ENCODE peak calls at places on chromosome 1, in four cellular contexts. O is IMR-90, B is MM.1S, L is GM20000. H is an unnamed sample.

GRCh38 chr1:28668191-28668955 is at the start of gene GMEB1:
- DNase-seq in B (peak; percentile 93), O (peak; percentile 77), L (peak; percentile 96), H (peak; percentile 96)

GRCh38 chr1:16141573-16142336 is 14.1 kb downstream of the EPHA2 start:
- DNase-seq in B (no peak), O (no peak), L (no peak), H (no peak)

GRCh38 chr1:234315588-234315987 is 57.7 kb upstream of the COA6 start:
- DNase-seq in L (no peak), O (no peak), B (no peak), H (no peak)

GRCh38 chr1:234765181-234765580 is 155.2 kb upstream of the IRF2BP2 start:
- DNase-seq in B (no peak), O (peak; percentile 63), L (no peak), H (no peak)

GRCh38 chr1:1433804-1434130 is 1.7 kb upstream of the VWA1 start:
- DNase-seq in B (no peak), L (no peak), O (peak; percentile 39), H (peak; percentile 46)

GRCh38 chr1:198096390-198096789 is 60.4 kb upstream of the NEK7 start:
- DNase-seq in O (peak; percentile 47), L (no peak), B (no peak), H (no peak)

GRCh38 chr1:29646161-29646775 is 409.9 kb downstream of the PTPRU start:
- DNase-seq in O (no peak), L (no peak), B (no peak), H (no peak)

GRCh38 chr1:10007161-10007560 is 10.1 kb downstream of the RBP7 start:
- DNase-seq in O (no peak), B (no peak), L (no peak), H (no peak)

GRCh38 chr1:26996024-26996423 is 2.5 kb downstream of the TRNP1 start:
- DNase-seq in B (no peak), L (no peak), O (peak; percentile 58), H (no peak)

GRCh38 chr1:7847599-7847998 is 5.3 kb downstream of the UTS2 start:
- DNase-seq in B (no peak), O (peak; percentile 93), L (no peak), H (no peak)

GRCh38 chr1:32954183-32954582 is 10.4 kb downstream of the RNF19B start:
- DNase-seq in O (no peak), L (no peak), B (no peak), H (no peak)

GRCh38 chr1:20454004-20454403 is 32.0 kb downstream of the CAMK2N1 start:
- DNase-seq in O (no peak), L (no peak), B (no peak), H (no peak)

GRCh38 chr1:117544509-117545109 is 61.2 kb upstream of the TENT5C start:
- DNase-seq in O (no peak), B (no peak), L (no peak), H (no peak)

GRCh38 chr1:26938659-26939025 is 17.1 kb downstream of the NUDC start:
- DNase-seq in O (no peak), B (no peak), L (no peak), H (no peak)

GRCh38 chr1:232416026-232416568 is 213.8 kb downstream of the SIPA1L2 start:
- DNase-seq in L (no peak), O (no peak), B (no peak), H (no peak)

GRCh38 chr1:6317101-6317760 is 56.3 kb upstream of the GPR153 start:
- DNase-seq in O (peak; percentile 38), B (no peak), L (no peak), H (no peak)

GRCh38 chr1:228735871-228736586 is 750 bp downstream of the RHOU start:
- DNase-seq in B (peak; percentile 58), O (peak; percentile 15), L (peak; percentile 37), H (no peak)

GRCh38 chr1:154765970-154766369 is 104.1 kb downstream of the KCNN3 start:
- DNase-seq in L (no peak), O (peak; percentile 34), B (peak; percentile 33), H (no peak)

GRCh38 chr1:44237721-44238457 is 24.6 kb downstream of the DMAP1 start:
- DNase-seq in L (peak; percentile 80), O (peak; percentile 25), B (no peak), H (peak; percentile 81)

GRCh38 chr1:158161458-158161857 is 19.2 kb upstream of the CD1D start:
- DNase-seq in O (no peak), L (no peak), B (no peak), H (no peak)

GRCh38 chr1:241828576-241828975 is 19.4 kb upstream of the EXO1 start:
- DNase-seq in B (no peak), O (peak; percentile 54), L (no peak), H (no peak)

GRCh38 chr1:43875327-43875726 is 58.3 kb upstream of the ARTN start:
- DNase-seq in B (no peak), L (no peak), O (no peak), H (no peak)

GRCh38 chr1:244335456-244335855 is 116.3 kb downstream of the ADSS2 start:
- DNase-seq in B (no peak), L (no peak), O (no peak), H (no peak)

GRCh38 chr1:17485280-17485679 is 45.8 kb upstream of the RCC2 start:
- DNase-seq in O (peak; percentile 10), L (no peak), B (peak; percentile 37), H (no peak)

GRCh38 chr1:19385236-19385635 is 73.1 kb downstream of the SLC66A1 start:
- DNase-seq in L (no peak), O (no peak), B (no peak), H (no peak)

GRCh38 chr1:232594768-232595698 is 34.9 kb downstream of the SIPA1L2 start:
- DNase-seq in L (no peak), O (no peak), B (no peak), H (no peak)

GRCh38 chr1:77438239-77438913 is 156.6 kb downstream of the AK5 start:
- DNase-seq in L (no peak), O (peak; percentile 79), B (peak; percentile 11), H (no peak)

GRCh38 chr1:240801445-240801844 is 189.5 kb upstream of the GREM2 start:
- DNase-seq in B (no peak), O (peak; percentile 65), L (no peak), H (no peak)

GRCh38 chr1:219778110-219778509 is 150.2 kb downstream of the SLC30A10 start:
- DNase-seq in B (no peak), O (no peak), L (no peak), H (no peak)

GRCh38 chr1:167328762-167329483 is 108.2 kb downstream of the POU2F1 start:
- DNase-seq in O (peak; percentile 0), B (peak; percentile 81), L (peak; percentile 54), H (peak; percentile 38)

GRCh38 chr1:172447641-172448040 is 3.8 kb upstream of the PIGC start:
- DNase-seq in B (no peak), L (no peak), O (no peak), H (no peak)

GRCh38 chr1:202135221-202135721 is 9.3 kb downstream of the ARL8A start:
- DNase-seq in O (peak; percentile 54), B (peak; percentile 71), L (peak; percentile 91), H (peak; percentile 93)

GRCh38 chr1:53541761-53542550 is 82.8 kb downstream of the DMRTB1 start:
- DNase-seq in L (no peak), B (peak; percentile 13), O (peak; percentile 90), H (no peak)

GRCh38 chr1:179090923-179091322 is 9.1 kb downstream of the TOR3A start:
- DNase-seq in B (no peak), L (no peak), O (no peak), H (no peak)
- TF ChIP-seq CTCF in B (no peak), L (no peak), O (no peak), H (no peak)

GRCh38 chr1:119919241-119919640 is 22.9 kb upstream of the ADAM30 start:
- DNase-seq in L (no peak), B (no peak), O (no peak), H (no peak)
- TF ChIP-seq CTCF in L (no peak), B (no peak), O (no peak), H (no peak)

GRCh38 chr1:85371021-85371420 is 93.9 kb downstream of the DDAH1 start:
- DNase-seq in L (no peak), O (no peak), B (no peak), H (no peak)

GRCh38 chr1:85365851-85366250 is 89.4 kb upstream of the BCL10 start:
- DNase-seq in L (no peak), O (no peak), B (no peak), H (no peak)

GRCh38 chr1:85366391-85366790 is 90.0 kb upstream of the BCL10 start:
- DNase-seq in L (no peak), B (no peak), O (peak; percentile 93), H (no peak)

GRCh38 chr1:85372683-85373446 is 92.1 kb downstream of the DDAH1 start:
- DNase-seq in L (no peak), B (no peak), O (peak; percentile 50), H (no peak)

GRCh38 chr1:85368073-85368778 is 91.8 kb upstream of the BCL10 start:
- DNase-seq in B (no peak), O (no peak), L (no peak), H (no peak)
- TF ChIP-seq CTCF in B (no peak), O (no peak), L (no peak), H (no peak)

DNA sequence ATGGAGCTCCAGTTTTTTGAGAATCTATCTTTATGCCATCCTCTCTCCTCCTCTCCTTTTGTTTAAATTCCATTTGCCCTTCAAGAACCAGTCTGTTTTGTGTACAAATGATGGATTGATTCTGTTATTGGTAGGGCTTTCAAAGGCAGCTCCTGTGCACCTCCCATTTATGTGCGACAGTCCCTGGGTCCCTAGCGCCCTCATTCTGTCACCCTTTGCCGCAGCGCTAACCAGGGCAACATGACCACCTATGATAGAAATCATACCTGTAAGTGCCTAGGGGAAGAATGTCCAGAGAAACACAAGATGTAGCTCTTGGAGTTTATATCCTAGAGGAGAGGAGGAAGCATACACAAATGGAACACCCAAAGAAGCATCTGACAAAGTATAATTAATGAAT is 138.8 kb downstream of the TNR start:
- DNase-seq in L (no peak), B (no peak), O (no peak), H (no peak)
- TF ChIP-seq CTCF in L (no peak), B (no peak), O (no peak), H (no peak)

DNA sequence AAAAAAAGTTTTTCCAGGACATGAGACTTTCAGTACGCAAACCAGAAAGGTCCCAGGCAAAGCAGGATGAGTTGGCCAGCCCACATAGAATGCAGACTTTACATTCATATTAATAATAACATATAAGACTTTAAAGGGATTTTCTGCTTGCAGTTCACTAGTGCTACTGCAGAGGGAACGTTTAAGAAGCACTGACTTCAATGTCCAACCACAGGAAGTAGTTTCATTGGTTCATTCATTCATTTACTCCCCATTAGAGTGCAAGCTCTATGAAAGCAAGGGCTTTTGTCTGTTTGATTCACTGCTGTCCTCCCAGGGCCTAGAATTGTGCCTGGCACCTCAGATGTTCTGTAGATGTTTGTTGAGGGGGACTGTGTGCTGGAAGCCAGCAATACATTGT is 11.8 kb upstream of the SERINC2 start:
- DNase-seq in O (peak; percentile 40), B (no peak), L (no peak), H (no peak)
- TF ChIP-seq CTCF in O (peak; percentile 18), B (no peak), L (no peak), H (no peak)

GRCh38 chr1:162881590-162881989 is 20.6 kb upstream of the CCDC190 start:
- DNase-seq in L (no peak), B (no peak), O (no peak), H (no peak)

GRCh38 chr1:162876751-162877150 is 15.8 kb upstream of the CCDC190 start:
- DNase-seq in B (no peak), O (no peak), L (no peak), H (no peak)

GRCh38 chr1:162877412-162877811 is 16.4 kb upstream of the CCDC190 start:
- DNase-seq in L (no peak), B (no peak), O (no peak), H (no peak)

GRCh38 chr1:162873671-162874666 is 13.0 kb upstream of the CCDC190 start:
- DNase-seq in O (peak; percentile 85), B (no peak), L (no peak), H (no peak)

GRCh38 chr1:162878000-162878596 is 17.1 kb upstream of the CCDC190 start:
- DNase-seq in B (peak; percentile 76), L (peak; percentile 10), O (peak; percentile 80), H (peak; percentile 12)
- TF ChIP-seq CTCF in B (peak; percentile 89), L (peak; percentile 45), O (peak; percentile 95), H (peak; percentile 63)

H was measured in GM13977.